ENCODE peak calls at places on chromosomes 4 and X, in eight cellular contexts. Y, L, U, Z, V, N, P and A are unnamed samples.

GRCh38 chrX:623599-624323 is 6.8 kb upstream of the SHOX start:
- DNase-seq in N (no peak), L (no peak), P (no peak), V (no peak), Y (no peak), Z (no peak), U (peak; percentile 22), A (no peak)

GRCh38 chr4:38531126-38531737 is 132.8 kb upstream of the KLF3 start:
- DNase-seq in Z (no peak), U (no peak), V (no peak), N (no peak), Y (no peak), L (no peak), P (no peak), A (no peak)

GRCh38 chr4:83724488-83725060 is 188.7 kb downstream of the GPAT3 start:
- DNase-seq in U (no peak), L (no peak), Y (no peak), N (no peak), Z (no peak), P (no peak), V (no peak), A (no peak)

GRCh38 chr4:109749388-109750082 is 19.7 kb upstream of the PLA2G12A start:
- DNase-seq in V (no peak), L (no peak), N (no peak), Z (no peak), P (no peak), Y (no peak), U (no peak), A (no peak)

GRCh38 chr4:52659722-52660261 is 691 bp upstream of the USP46 start:
- DNase-seq in U (peak; percentile 53), N (peak; percentile 68), Y (peak; percentile 55), V (peak; percentile 78), P (peak; percentile 87), Z (no peak), L (no peak), A (peak; percentile 27)

GRCh38 chrX:8864151-8864550 is 63.0 kb upstream of the FAM9A start:
- DNase-seq in N (no peak), Y (no peak), U (no peak), Z (no peak), L (no peak), V (no peak), P (no peak), A (no peak)

GRCh38 chr4:139875456-139875855 is 209.8 kb downstream of the MGST2 start:
- DNase-seq in P (no peak), L (no peak), N (no peak), U (no peak), Z (no peak), V (no peak), Y (no peak), A (no peak)

GRCh38 chr4:168724960-168725359 is 228.1 kb downstream of the PALLD start:
- DNase-seq in V (no peak), N (no peak), Z (no peak), Y (peak; percentile 17), U (no peak), L (no peak), P (no peak), A (no peak)

GRCh38 chr4:183350317-183351071 is 28.3 kb upstream of the CLDN24 start:
- DNase-seq in V (no peak), L (no peak), Z (no peak), P (no peak), N (no peak), Y (no peak), U (no peak), A (no peak)

GRCh38 chr4:125266901-125267601 is 47.7 kb upstream of the FAT4 start:
- DNase-seq in Z (no peak), Y (no peak), P (no peak), L (peak; percentile 99), N (no peak), U (no peak), V (no peak), A (peak; percentile 96)

DNA sequence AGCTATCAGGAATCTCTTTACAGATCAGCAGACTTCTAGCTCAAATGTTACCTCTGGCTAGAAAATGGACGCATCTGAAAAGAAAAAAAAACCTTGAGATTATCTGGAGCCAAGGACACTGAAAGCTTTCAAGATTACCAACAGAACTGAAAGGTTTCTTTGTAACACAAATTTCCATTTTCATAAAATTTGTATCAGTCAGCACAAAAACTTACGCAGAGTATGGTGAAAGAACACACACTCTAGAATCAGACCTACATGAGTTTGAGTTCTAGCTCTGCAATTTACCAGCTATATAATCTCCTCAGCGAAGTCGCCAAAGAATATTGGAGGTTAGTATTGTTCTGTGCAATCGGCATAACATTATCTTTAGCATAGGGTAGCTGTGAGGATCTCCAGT is 1.8 kb downstream of the TAB3 start:
- DNase-seq in L (no peak), P (no peak), Z (no peak), U (no peak), Y (no peak), N (no peak), V (no peak), A (no peak)
- H3K4me3 ChIP-seq in L (no peak overlapping the region), P (no peak overlapping the region), Z (no peak overlapping the region), U (no peak overlapping the region), Y (no peak overlapping the region), N (no peak overlapping the region), V (no peak overlapping the region), A (peak overlapping the region; percentile 67)

GRCh38 chr4:2887343-2887742 is 43.7 kb downstream of the ADD1 start:
- DNase-seq in Z (no peak), N (no peak), U (no peak), L (no peak), V (no peak), Y (no peak), P (no peak), A (no peak)

GRCh38 chr4:2893772-2894171 is 50.1 kb downstream of the ADD1 start:
- DNase-seq in P (no peak), N (no peak), Z (no peak), Y (no peak), L (no peak), U (no peak), V (no peak), A (no peak)

GRCh38 chr4:2888826-2889225 is 45.2 kb downstream of the ADD1 start:
- DNase-seq in Z (no peak), P (no peak), V (no peak), Y (no peak), L (no peak), U (no peak), N (no peak), A (no peak)

GRCh38 chr4:2886622-2887021 is 43.0 kb downstream of the ADD1 start:
- DNase-seq in U (no peak), Y (no peak), N (no peak), P (no peak), Z (no peak), V (no peak), L (no peak), A (no peak)

GRCh38 chr4:2891294-2891693 is 47.6 kb downstream of the ADD1 start:
- DNase-seq in P (no peak), Y (no peak), N (no peak), V (no peak), Z (no peak), U (no peak), L (peak; percentile 49), A (no peak)
- H3K36me3 ChIP-seq in P (no peaks in the 10 kb centered on the region), Y (peaks cover 13% of the 10 kb centered on the region), N (no peaks in the 10 kb centered on the region), V (peaks cover 6% of the 10 kb centered on the region), Z (peaks cover 23% of the 10 kb centered on the region), U (peaks cover 11% of the 10 kb centered on the region), L (peaks cover 10% of the 10 kb centered on the region), A (peaks cover 20% of the 10 kb centered on the region)

GRCh38 chr4:133147365-133147821 is 1.7 kb upstream of the PCDH10 start:
- DNase-seq in U (no peak), P (no peak), L (no peak), Y (no peak), N (no peak), Z (no peak), V (peak; percentile 50), A (no peak)
- H3K4me3 ChIP-seq in U (no peak overlapping the region), P (peak overlapping the region; percentile 35), L (no peak overlapping the region), Y (no peak overlapping the region), N (peak overlapping the region; percentile 37), Z (no peak overlapping the region), V (peak overlapping the region; percentile 46), A (peak overlapping the region; percentile 16)

DNA sequence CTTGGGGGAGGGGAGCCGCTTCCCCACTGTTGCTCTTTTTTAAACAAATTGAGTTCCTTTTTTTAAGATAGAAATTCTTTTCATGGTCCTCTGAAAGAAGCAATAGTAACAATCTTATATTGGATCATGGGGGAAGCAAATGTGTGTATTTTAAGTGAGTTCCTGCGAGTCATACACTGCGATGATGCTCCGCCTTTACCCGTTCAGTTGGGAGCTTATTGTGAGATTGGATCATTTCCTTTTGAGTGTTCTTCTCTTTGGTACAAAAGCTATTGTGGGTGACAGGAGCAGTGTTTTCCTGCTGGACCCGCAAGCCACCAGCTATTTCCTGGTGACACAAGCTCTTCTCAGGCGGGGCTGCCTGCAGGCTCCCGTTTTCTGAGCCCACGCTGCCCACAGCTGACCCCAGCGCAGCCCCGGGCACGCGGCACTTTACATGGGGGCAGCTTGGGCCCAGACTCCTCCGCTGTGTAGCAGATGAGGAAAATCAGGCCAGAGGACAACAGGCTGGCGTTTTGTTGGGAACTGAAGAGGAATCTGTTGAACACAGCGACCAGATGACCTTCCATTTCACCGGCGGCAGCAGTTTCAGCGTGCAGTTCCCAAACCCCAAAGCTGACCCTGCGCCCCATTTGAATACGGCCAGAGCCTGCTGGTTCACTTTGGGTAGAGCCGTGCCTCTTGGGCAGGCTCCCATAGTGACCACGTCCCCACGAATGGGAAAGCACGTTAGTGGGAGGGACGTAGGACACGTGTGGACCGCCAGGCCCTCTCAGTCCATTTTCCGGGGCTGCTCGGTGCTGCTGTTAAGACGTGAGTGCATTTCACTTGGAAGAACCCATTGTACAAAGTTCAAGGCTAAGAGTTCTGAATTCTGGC is 12.2 kb downstream of the TADA2B start:
- DNase-seq in U (no peak), Y (no peak), N (no peak), V (peak; percentile 35), Z (no peak), L (peak; percentile 37), P (peak; percentile 58), A (no peak)
- H3K36me3 ChIP-seq in U (peaks cover 3% of the 10 kb centered on the region), Y (peaks cover 8% of the 10 kb centered on the region), N (no peaks in the 10 kb centered on the region), V (peaks cover 2% of the 10 kb centered on the region), Z (peaks cover 37% of the 10 kb centered on the region), L (peaks cover 14% of the 10 kb centered on the region), P (no peaks in the 10 kb centered on the region), A (peaks cover 22% of the 10 kb centered on the region)